ENCODE peak calls at places on chromosomes 16 and 17, in nine cellular contexts. One of them, this sample, is unnamed.

GRCh38 chr16:31201511-31202401 is 804 bp downstream of the PYCARD start:
- DNase-seq in GM13977: peak
- DNase-seq in kidney epithelial cell: no peak
- DNase-seq in heart right ventricle: peak
- DNase-seq in MM.1S: peak
- DNase-seq in cardiac muscle cell: no peak
- DNase-seq in fibroblast of the aortic adventitia: no peak
- DNase-seq in AG10803: no peak
- DNase-seq in CD8-positive, alpha-beta T cell: peak
- DNase-seq in this sample: peak

GRCh38 chr16:57892041-57892440 is 78.9 kb downstream of the CNGB1 start:
- DNase-seq in GM13977: no peak
- DNase-seq in kidney epithelial cell: peak
- DNase-seq in heart right ventricle: no peak
- DNase-seq in MM.1S: no peak
- DNase-seq in cardiac muscle cell: peak
- DNase-seq in fibroblast of the aortic adventitia: peak
- DNase-seq in AG10803: peak
- DNase-seq in CD8-positive, alpha-beta T cell: no peak
- DNase-seq in this sample: no peak

GRCh38 chr16:14289692-14290340 is 218.7 kb downstream of the MRTFB start:
- DNase-seq in GM13977: no peak
- DNase-seq in kidney epithelial cell: no peak
- DNase-seq in heart right ventricle: no peak
- DNase-seq in MM.1S: peak
- DNase-seq in cardiac muscle cell: peak
- DNase-seq in fibroblast of the aortic adventitia: no peak
- DNase-seq in AG10803: peak
- DNase-seq in CD8-positive, alpha-beta T cell: no peak
- DNase-seq in this sample: peak

GRCh38 chr17:73747221-73748002 is 103.2 kb upstream of the SDK2 start:
- DNase-seq in GM13977: no peak
- DNase-seq in kidney epithelial cell: no peak
- DNase-seq in heart right ventricle: peak
- DNase-seq in MM.1S: no peak
- DNase-seq in cardiac muscle cell: no peak
- DNase-seq in fibroblast of the aortic adventitia: no peak
- DNase-seq in AG10803: no peak
- DNase-seq in CD8-positive, alpha-beta T cell: no peak
- DNase-seq in this sample: no peak

GRCh38 chr17:5973410-5973809 is 96.8 kb upstream of the WSCD1 start:
- DNase-seq in GM13977: no peak
- DNase-seq in kidney epithelial cell: no peak
- DNase-seq in heart right ventricle: no peak
- DNase-seq in MM.1S: no peak
- DNase-seq in cardiac muscle cell: no peak
- DNase-seq in fibroblast of the aortic adventitia: no peak
- DNase-seq in AG10803: no peak
- DNase-seq in CD8-positive, alpha-beta T cell: no peak
- DNase-seq in this sample: no peak

GRCh38 chr16:30567160-30567990 is 4.1 kb downstream of the ZNF688 start:
- DNase-seq in GM13977: peak
- DNase-seq in kidney epithelial cell: no peak
- DNase-seq in heart right ventricle: no peak
- DNase-seq in MM.1S: no peak
- DNase-seq in cardiac muscle cell: no peak
- DNase-seq in fibroblast of the aortic adventitia: peak
- DNase-seq in AG10803: no peak
- DNase-seq in CD8-positive, alpha-beta T cell: no peak
- DNase-seq in this sample: peak

GRCh38 chr17:79003661-79004411 is 5.7 kb downstream of the CANT1 start:
- DNase-seq in GM13977: no peak
- DNase-seq in kidney epithelial cell: no peak
- DNase-seq in heart right ventricle: no peak
- DNase-seq in MM.1S: no peak
- DNase-seq in cardiac muscle cell: no peak
- DNase-seq in fibroblast of the aortic adventitia: no peak
- DNase-seq in AG10803: no peak
- DNase-seq in CD8-positive, alpha-beta T cell: no peak
- DNase-seq in this sample: no peak

GRCh38 chr16:876041-876335 is 75.5 kb upstream of the GNG13 start:
- DNase-seq in GM13977: no peak
- DNase-seq in kidney epithelial cell: no peak
- DNase-seq in heart right ventricle: no peak
- DNase-seq in MM.1S: no peak
- DNase-seq in cardiac muscle cell: no peak
- DNase-seq in fibroblast of the aortic adventitia: no peak
- DNase-seq in AG10803: no peak
- DNase-seq in CD8-positive, alpha-beta T cell: no peak
- DNase-seq in this sample: no peak

DNA sequence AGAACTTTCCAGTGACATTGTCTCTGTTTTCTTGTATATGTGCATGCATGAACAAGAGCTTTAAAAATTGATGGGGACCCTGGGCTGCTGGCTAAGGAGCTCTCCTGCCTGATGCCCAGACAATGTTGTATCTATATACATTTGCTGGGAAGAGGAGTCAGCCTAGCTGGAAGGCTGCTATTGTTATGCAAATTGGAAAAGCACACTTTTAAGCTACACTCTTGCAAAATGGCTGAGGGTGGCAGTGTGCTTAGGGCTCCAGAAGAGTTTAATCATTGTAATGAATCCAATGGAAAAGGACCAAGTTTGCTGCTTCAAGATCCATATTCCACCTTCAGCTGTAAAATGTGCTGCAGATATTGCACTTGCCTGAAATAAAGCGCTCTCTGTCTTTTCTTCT is 171.8 kb downstream of the PRKCA start:
- DNase-seq in GM13977: no peak
- DNase-seq in kidney epithelial cell: no peak
- DNase-seq in heart right ventricle: no peak
- DNase-seq in MM.1S: no peak
- DNase-seq in cardiac muscle cell: no peak
- DNase-seq in fibroblast of the aortic adventitia: no peak
- DNase-seq in AG10803: no peak
- DNase-seq in CD8-positive, alpha-beta T cell: no peak
- DNase-seq in this sample: no peak
- TF ChIP-seq CTCF in GM13977: no peak
- TF ChIP-seq CTCF in kidney epithelial cell: no peak
- TF ChIP-seq CTCF in heart right ventricle: no peak
- TF ChIP-seq CTCF in MM.1S: no peak
- TF ChIP-seq CTCF in cardiac muscle cell: no peak
- TF ChIP-seq CTCF in fibroblast of the aortic adventitia: no peak
- TF ChIP-seq CTCF in AG10803: no peak
- TF ChIP-seq CTCF in CD8-positive, alpha-beta T cell: no peak
- TF ChIP-seq CTCF in this sample: no peak

GRCh38 chr16:68313116-68313515 is 2.3 kb downstream of the PRMT7 start:
- DNase-seq in GM13977: no peak
- DNase-seq in kidney epithelial cell: no peak
- DNase-seq in heart right ventricle: no peak
- DNase-seq in MM.1S: no peak
- DNase-seq in cardiac muscle cell: no peak
- DNase-seq in fibroblast of the aortic adventitia: no peak
- DNase-seq in AG10803: no peak
- DNase-seq in CD8-positive, alpha-beta T cell: no peak
- DNase-seq in this sample: no peak

GRCh38 chr16:68311316-68311620 is 449 bp downstream of the PRMT7 start:
- DNase-seq in GM13977: no peak
- DNase-seq in kidney epithelial cell: no peak
- DNase-seq in heart right ventricle: no peak
- DNase-seq in MM.1S: peak
- DNase-seq in cardiac muscle cell: no peak
- DNase-seq in fibroblast of the aortic adventitia: no peak
- DNase-seq in AG10803: no peak
- DNase-seq in CD8-positive, alpha-beta T cell: no peak
- DNase-seq in this sample: no peak

GRCh38 chr16:68309798-68310197 is 948 bp downstream of the SLC7A6OS start:
- DNase-seq in GM13977: no peak
- DNase-seq in kidney epithelial cell: no peak
- DNase-seq in heart right ventricle: no peak
- DNase-seq in MM.1S: peak
- DNase-seq in cardiac muscle cell: no peak
- DNase-seq in fibroblast of the aortic adventitia: no peak
- DNase-seq in AG10803: no peak
- DNase-seq in CD8-positive, alpha-beta T cell: no peak
- DNase-seq in this sample: no peak

GRCh38 chr16:68306633-68307032 is 4.1 kb downstream of the SLC7A6OS start:
- DNase-seq in GM13977: no peak
- DNase-seq in kidney epithelial cell: no peak
- DNase-seq in heart right ventricle: no peak
- DNase-seq in MM.1S: no peak
- DNase-seq in cardiac muscle cell: no peak
- DNase-seq in fibroblast of the aortic adventitia: no peak
- DNase-seq in AG10803: no peak
- DNase-seq in CD8-positive, alpha-beta T cell: no peak
- DNase-seq in this sample: no peak

DNA sequence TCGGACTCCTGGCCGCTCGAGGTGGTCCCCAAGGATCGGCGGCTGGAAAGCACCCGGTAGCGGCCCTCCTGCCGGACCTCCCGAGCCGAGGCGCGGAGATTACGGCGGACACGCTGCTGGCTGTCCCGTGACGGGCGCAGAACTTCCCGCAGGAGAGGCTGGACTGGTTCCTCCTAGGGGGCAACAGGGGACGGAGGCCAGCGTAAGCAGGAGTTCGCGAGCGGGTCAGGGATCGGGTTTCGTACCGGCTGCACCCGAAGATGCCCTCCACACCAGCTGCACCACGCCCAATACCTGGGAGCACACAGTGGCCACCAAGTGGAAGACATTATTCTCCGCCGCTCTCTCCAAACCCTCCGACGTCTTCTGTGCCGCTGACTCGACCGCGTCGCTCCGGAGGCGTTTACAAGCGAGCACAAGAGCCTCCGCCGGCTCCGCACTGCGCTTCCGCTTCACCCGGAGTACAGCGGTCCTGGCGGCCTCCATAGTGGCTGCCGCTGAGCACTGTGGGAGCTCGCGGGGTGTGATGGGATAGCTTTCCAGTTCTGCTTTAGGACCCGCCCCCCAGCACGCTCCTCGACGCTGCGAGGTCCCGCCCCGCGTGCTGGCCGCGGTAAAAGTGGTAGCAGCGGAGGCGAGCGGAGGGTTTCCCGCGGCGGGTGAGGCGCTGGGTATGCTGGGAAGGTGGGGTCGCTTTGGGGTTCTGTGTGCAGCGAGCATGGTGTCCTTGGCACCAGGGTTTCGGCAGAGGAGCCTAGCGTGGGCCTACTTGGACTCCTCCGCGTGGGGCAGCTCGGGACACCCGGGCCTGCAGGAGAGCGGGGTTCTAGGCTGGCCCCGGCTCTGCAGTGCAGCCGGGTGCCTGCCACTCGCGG is at the start of the genes PRMT7 and SLC7A6OS:
- DNase-seq in GM13977: peak
- DNase-seq in kidney epithelial cell: peak
- DNase-seq in heart right ventricle: peak
- DNase-seq in MM.1S: peak
- DNase-seq in cardiac muscle cell: peak
- DNase-seq in fibroblast of the aortic adventitia: peak
- DNase-seq in AG10803: peak
- DNase-seq in CD8-positive, alpha-beta T cell: peak
- DNase-seq in this sample: peak
- TF ChIP-seq CTCF in GM13977: no peak
- TF ChIP-seq CTCF in kidney epithelial cell: no peak
- TF ChIP-seq CTCF in heart right ventricle: no peak
- TF ChIP-seq CTCF in MM.1S: peak
- TF ChIP-seq CTCF in cardiac muscle cell: peak
- TF ChIP-seq CTCF in fibroblast of the aortic adventitia: no peak
- TF ChIP-seq CTCF in AG10803: peak
- TF ChIP-seq CTCF in CD8-positive, alpha-beta T cell: peak
- TF ChIP-seq CTCF in this sample: no peak

DNA sequence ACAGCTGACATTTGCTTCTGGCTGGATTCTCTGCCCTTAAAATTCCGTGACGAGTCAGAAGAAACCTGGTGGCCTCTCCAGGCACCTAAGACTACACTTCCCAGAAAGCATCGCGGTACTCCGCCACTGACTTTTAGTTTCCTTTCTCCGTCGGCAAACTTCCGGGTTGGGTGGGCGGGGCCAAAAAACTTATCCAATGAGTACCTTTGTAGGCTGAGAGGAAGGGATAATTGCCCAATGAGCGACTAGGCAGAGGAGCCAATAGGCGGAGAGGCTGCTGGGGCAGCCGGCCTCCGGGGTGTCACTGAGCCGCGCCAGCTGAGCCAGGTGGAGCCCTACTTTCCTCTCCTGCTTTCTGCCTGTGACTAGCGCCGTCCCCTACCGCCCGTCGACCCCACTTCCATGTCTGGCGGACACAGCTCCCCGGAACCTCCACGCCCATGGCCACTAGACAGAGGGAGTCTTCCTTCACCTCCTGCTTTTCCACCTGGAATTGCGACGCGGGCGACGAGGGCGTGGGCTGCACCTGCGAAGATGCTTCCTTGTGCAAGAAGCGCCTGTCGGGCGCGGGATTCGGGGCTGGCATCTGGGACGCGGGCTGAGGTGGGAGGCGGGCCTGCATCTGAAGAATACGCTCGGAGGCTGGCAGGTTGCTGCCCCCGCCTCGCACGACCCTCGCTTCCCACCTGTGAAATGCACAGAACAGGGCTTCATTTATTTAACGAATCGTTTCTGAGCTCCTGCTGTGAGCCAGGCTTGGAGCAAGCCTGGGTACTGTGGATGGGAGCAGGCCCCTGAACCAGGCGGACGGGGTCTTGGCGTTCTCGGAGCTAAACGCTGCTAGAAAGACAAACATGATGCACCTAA is 16.5 kb upstream of the ARHGAP17 start:
- DNase-seq in GM13977: peak
- DNase-seq in kidney epithelial cell: peak
- DNase-seq in heart right ventricle: peak
- DNase-seq in MM.1S: peak
- DNase-seq in cardiac muscle cell: peak
- DNase-seq in fibroblast of the aortic adventitia: peak
- DNase-seq in AG10803: peak
- DNase-seq in CD8-positive, alpha-beta T cell: peak
- DNase-seq in this sample: peak
- TF ChIP-seq CTCF in GM13977: no peak
- TF ChIP-seq CTCF in kidney epithelial cell: no peak
- TF ChIP-seq CTCF in heart right ventricle: no peak
- TF ChIP-seq CTCF in MM.1S: no peak
- TF ChIP-seq CTCF in cardiac muscle cell: no peak
- TF ChIP-seq CTCF in fibroblast of the aortic adventitia: no peak
- TF ChIP-seq CTCF in AG10803: no peak
- TF ChIP-seq CTCF in CD8-positive, alpha-beta T cell: no peak
- TF ChIP-seq CTCF in this sample: no peak

DNA sequence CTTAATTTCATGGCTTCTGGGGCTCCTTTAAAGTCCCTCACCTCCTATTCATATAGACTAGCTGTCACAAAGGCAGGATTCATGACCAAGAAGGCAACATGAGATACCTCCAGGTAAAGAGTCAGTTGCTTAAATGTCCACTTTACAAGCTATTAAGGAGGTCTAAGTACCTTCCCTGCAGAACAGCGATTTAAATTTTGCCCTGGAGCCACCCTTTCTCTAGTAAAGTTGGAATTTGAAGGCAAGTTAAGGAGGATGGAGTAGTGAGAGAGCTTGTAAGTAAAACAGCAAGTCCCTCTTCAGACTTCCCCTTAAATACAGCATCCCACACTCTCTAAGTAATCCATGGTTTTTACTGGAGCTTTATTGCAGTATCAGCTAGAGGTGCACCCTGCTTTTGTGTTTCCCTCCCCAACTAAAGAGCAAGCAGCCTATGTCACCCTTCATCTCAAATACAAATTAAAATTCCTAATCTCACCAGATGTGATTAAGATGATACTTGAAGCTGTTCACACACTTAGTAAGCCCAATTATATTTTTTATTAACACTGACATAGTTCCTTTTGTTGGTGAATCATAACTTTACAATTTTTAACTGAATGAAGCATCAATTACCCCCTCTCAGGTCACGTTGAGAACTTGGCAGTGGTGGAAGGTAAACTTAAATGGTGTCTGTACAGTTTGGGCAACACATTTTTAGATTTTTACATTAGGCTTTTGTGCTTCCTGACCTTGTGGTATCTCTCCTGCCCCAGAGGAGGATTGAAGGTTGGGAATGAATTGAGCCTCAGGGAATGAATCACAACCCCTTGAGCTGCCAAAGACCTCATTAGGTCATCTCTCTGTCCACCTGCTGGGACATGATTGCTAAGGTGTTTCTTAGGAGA is 108.9 kb downstream of the TANGO6 start:
- DNase-seq in GM13977: no peak
- DNase-seq in kidney epithelial cell: no peak
- DNase-seq in heart right ventricle: no peak
- DNase-seq in MM.1S: no peak
- DNase-seq in cardiac muscle cell: no peak
- DNase-seq in fibroblast of the aortic adventitia: peak
- DNase-seq in AG10803: peak
- DNase-seq in CD8-positive, alpha-beta T cell: no peak
- DNase-seq in this sample: no peak
- TF ChIP-seq CTCF in GM13977: no peak
- TF ChIP-seq CTCF in kidney epithelial cell: no peak
- TF ChIP-seq CTCF in heart right ventricle: no peak
- TF ChIP-seq CTCF in MM.1S: no peak
- TF ChIP-seq CTCF in cardiac muscle cell: no peak
- TF ChIP-seq CTCF in fibroblast of the aortic adventitia: no peak
- TF ChIP-seq CTCF in AG10803: no peak
- TF ChIP-seq CTCF in CD8-positive, alpha-beta T cell: no peak
- TF ChIP-seq CTCF in this sample: no peak

This sample was measured in GM20000.